ENCODE peak calls at places on chromosomes 1 and 21, in five cellular contexts. B is NCI-H2029 treated with DMSO at 0.1 percent for 48 hours; P is stimulated activated CD4-positive, alpha-beta T cell treated with anti-CD3 and anti-CD28 coated beads, Interleukin-2, amount 100 ng/mL, for 48 hours; V is GF-D8; C is NCI-H69. S is an unnamed sample.

GRCh38 chr1:104182251-104182650 is 432.6 kb downstream of the AMY1C start:
- DNase-seq in B (no peak), P (no peak), C (no peak), V (no peak), S (no peak)

GRCh38 chr1:59971464-59971911 is 44.9 kb upstream of the CYP2J2 start:
- DNase-seq in P (peak; percentile 52), C (peak; percentile 79), V (no peak), B (peak; percentile 91), S (peak; percentile 80)

GRCh38 chr21:35257413-35257812 is 208.3 kb upstream of the RUNX1 start:
- DNase-seq in C (no peak), B (peak; percentile 84), P (no peak), V (no peak), S (no peak)

GRCh38 chr1:174161813-174162212 is 2.5 kb downstream of the RABGAP1L start:
- DNase-seq in P (no peak), V (no peak), C (no peak), B (no peak), S (no peak)

GRCh38 chr1:93964777-93965200 is 55.6 kb upstream of the GCLM start:
- DNase-seq in C (no peak), P (no peak), B (no peak), V (no peak), S (no peak)

GRCh38 chr1:165289556-165289955 is 67.0 kb downstream of the LMX1A start:
- DNase-seq in C (peak; percentile 98), P (no peak), B (no peak), V (no peak), S (no peak)

GRCh38 chr1:224621813-224622682 is 5.9 kb downstream of the CNIH3 start:
- DNase-seq in P (no peak), B (peak; percentile 52), V (no peak), C (peak; percentile 51), S (peak; percentile 47)

GRCh38 chr1:201299968-201300367 is 16.7 kb downstream of the PKP1 start:
- DNase-seq in C (no peak), V (no peak), B (no peak), P (no peak), S (no peak)

GRCh38 chr1:34190692-34191091 is 14.0 kb downstream of the C1orf94 start:
- DNase-seq in P (no peak), B (no peak), V (no peak), C (no peak), S (no peak)